ENCODE peak calls at places on chromosomes 2 and 18, in five cellular contexts. V, I, L, J and U are unnamed samples.
A peak's percentile ranks its signal among the peaks of the same experiment; 100 is the strongest.

GRCh38 chr2:133787207-133787606 is 218.9 kb upstream of the NCKAP5 start:
- DNase-seq in V (no peak), I (no peak), L (no peak), J (no peak), U (no peak)

GRCh38 chr2:29443086-29443485 is 327.9 kb downstream of the CLIP4 start:
- DNase-seq in V (no peak), I (no peak), L (no peak), J (no peak), U (no peak)

GRCh38 chr2:206392118-206392517 is 51.2 kb upstream of the ADAM23 start:
- DNase-seq in V (peak; percentile 31), I (no peak), L (peak; percentile 53), J (no peak), U (no peak)

GRCh38 chr2:20666364-20667150 is at the start of gene GDF7:
- DNase-seq in V (peak; percentile 38), I (no peak), L (no peak), J (peak; percentile 47), U (peak; percentile 14)

GRCh38 chr2:173231042-173231441 is 123.6 kb upstream of the CDCA7 start:
- DNase-seq in V (no peak), I (peak; percentile 85), L (no peak), J (no peak), U (no peak)

GRCh38 chr2:38092196-38092902 is 16.4 kb upstream of the CYP1B1 start:
- DNase-seq in V (no peak), I (no peak), L (peak; percentile 42), J (peak; percentile 65), U (no peak)

GRCh38 chr2:99602475-99602874 is 112.7 kb upstream of the REV1 start:
- DNase-seq in V (no peak), I (no peak), L (no peak), J (no peak), U (no peak)

GRCh38 chr2:220787251-220787650 is 784.9 kb downstream of the EPHA4 start:
- DNase-seq in V (no peak), I (no peak), L (no peak), J (no peak), U (no peak)

GRCh38 chr2:136117909-136118818 is at the start of gene CXCR4:
- DNase-seq in V (peak; percentile 88), I (peak; percentile 80), L (no peak), J (peak; percentile 80), U (peak; percentile 75)

GRCh38 chr2:150526827-150527226 is 39.4 kb upstream of the RND3 start:
- DNase-seq in V (no peak), I (no peak), L (peak; percentile 69), J (no peak), U (no peak)

GRCh38 chr2:96578731-96579130 is 42.2 kb downstream of the ARID5A start:
- DNase-seq in V (no peak), I (no peak), L (no peak), J (no peak), U (no peak)

GRCh38 chr18:35777042-35777441 is 195.4 kb upstream of the RMP24 start:
- DNase-seq in V (no peak), I (no peak), L (no peak), J (no peak), U (no peak)

GRCh38 chr18:57910817-57911216 is 107.7 kb upstream of the ATP8B1 start:
- DNase-seq in V (peak; percentile 43), I (no peak), L (no peak), J (no peak), U (no peak)

GRCh38 chr2:60439219-60439974 is 114.1 kb downstream of the BCL11A start:
- DNase-seq in V (no peak), I (peak; percentile 47), L (no peak), J (peak; percentile 69), U (peak; percentile 96)

GRCh38 chr2:234979204-234980167 is 27.7 kb downstream of the SH3BP4 start:
- DNase-seq in V (no peak), I (no peak), L (no peak), J (peak; percentile 49), U (no peak)

GRCh38 chr2:5365871-5366461 is 326.2 kb upstream of the SOX11 start:
- DNase-seq in V (peak; percentile 77), I (peak; percentile 68), L (peak; percentile 28), J (peak; percentile 74), U (no peak)

GRCh38 chr2:191264647-191265079 is 19.5 kb downstream of the MYO1B start:
- DNase-seq in V (no peak), I (no peak), L (peak; percentile 48), J (no peak), U (no peak)

GRCh38 chr18:52822160-52822559 is 482.2 kb downstream of the DCC start:
- DNase-seq in V (no peak), I (no peak), L (no peak), J (no peak), U (no peak)

GRCh38 chr18:2083691-2084090 is 487.6 kb downstream of the METTL4 start:
- DNase-seq in V (peak; percentile 13), I (no peak), L (peak; percentile 16), J (peak; percentile 19), U (peak; percentile 51)

GRCh38 chr2:65599693-65600092 is 167.3 kb upstream of the SPRED2 start:
- DNase-seq in V (no peak), I (no peak), L (no peak), J (no peak), U (no peak)

GRCh38 chr2:88220733-88221132 is 50.6 kb downstream of the THNSL2 start:
- DNase-seq in V (no peak), I (no peak), L (no peak), J (no peak), U (no peak)

GRCh38 chr2:28662044-28662443 is 89.6 kb upstream of the PPP1CB start:
- DNase-seq in V (no peak), I (peak; percentile 77), L (no peak), J (no peak), U (no peak)

GRCh38 chr18:56276466-56276865 is 361.9 kb downstream of the TXNL1 start:
- DNase-seq in V (no peak), I (no peak), L (no peak), J (no peak), U (no peak)

GRCh38 chr2:200443376-200443775 is 66.5 kb downstream of the KCTD18 start:
- DNase-seq in V (no peak), I (no peak), L (no peak), J (no peak), U (no peak)

GRCh38 chr2:127434515-127434914 is 16.3 kb downstream of the PROC start:
- DNase-seq in V (no peak), I (no peak), L (no peak), J (no peak), U (no peak)

GRCh38 chr2:234816491-234816890 is 135.3 kb upstream of the SH3BP4 start:
- DNase-seq in V (no peak), I (no peak), L (no peak), J (no peak), U (no peak)

GRCh38 chr18:59767732-59768131 is 70.5 kb upstream of the CCBE1 start:
- DNase-seq in V (no peak), I (no peak), L (no peak), J (no peak), U (no peak)

GRCh38 chr2:239440511-239440959 is 39.7 kb upstream of the HDAC4 start:
- DNase-seq in V (no peak), I (no peak), L (no peak), J (no peak), U (no peak)

GRCh38 chr2:126856403-126856802 is 42.3 kb upstream of the TEX51 start:
- DNase-seq in V (no peak), I (no peak), L (no peak), J (no peak), U (no peak)

GRCh38 chr2:11409184-11409959 is 56.6 kb downstream of the E2F6 start:
- DNase-seq in V (no peak), I (no peak), L (no peak), J (no peak), U (no peak)

GRCh38 chr2:146927080-146927714 is 917.6 kb upstream of the ACVR2A start:
- DNase-seq in V (peak; percentile 4), I (peak; percentile 34), L (peak; percentile 67), J (peak; percentile 28), U (no peak)

GRCh38 chr2:27370816-27371620 is 602 bp downstream of the SNX17 start:
- DNase-seq in V (peak; percentile 50), I (no peak), L (no peak), J (peak; percentile 55), U (peak; percentile 94)

GRCh38 chr2:105796131-105796638 is 51.5 kb downstream of the NCK2 start:
- DNase-seq in V (peak; percentile 55), I (no peak), L (no peak), J (no peak), U (peak; percentile 78)